ENCODE peak calls at places on chromosomes 1 and 21, in ten cellular contexts. R is osteoblast, E is cardiac fibroblast, P is epithelial cell of esophagus, D is endothelial cell, U is Calu3, N is SK-N-SH, H is esophagus squamous epithelium, Y is B cell, V is Peyer's patch. Q is an unnamed sample.

GRCh38 chr1:27602510-27603319 is 1.2 kb downstream of the AHDC1 start:
- DNase-seq in Y (peak), N (peak), P (peak), E (no peak), R (peak), V (peak), H (no peak), D (peak), U (peak), Q (no peak)

GRCh38 chr1:217924924-217925323 is 293.8 kb downstream of the SPATA17 start:
- DNase-seq in V (no peak), U (no peak), P (no peak), H (no peak), N (no peak), Y (no peak), D (peak), R (no peak), E (no peak), Q (no peak)

GRCh38 chr1:212545941-212546638 is 62.5 kb upstream of the ATF3 start:
- DNase-seq in Y (no peak), V (no peak), H (no peak), P (peak), N (no peak), D (no peak), U (no peak), R (no peak), E (peak), Q (no peak)

GRCh38 chr1:63917571-63918394 is 144.0 kb downstream of the ROR1 start:
- DNase-seq in P (peak), V (no peak), H (no peak), Y (no peak), D (peak), N (no peak), E (peak), U (peak), R (no peak), Q (no peak)

GRCh38 chr21:42471206-42471605 is 24.8 kb downstream of the RSPH1 start:
- DNase-seq in Y (no peak), D (no peak), V (no peak), E (no peak), N (no peak), H (no peak), U (no peak), R (no peak), P (no peak), Q (no peak)

GRCh38 chr1:60114735-60115318 is 41.3 kb upstream of the C1orf87 start:
- DNase-seq in V (no peak), P (no peak), U (no peak), E (no peak), D (no peak), H (no peak), Y (no peak), R (no peak), N (no peak), Q (no peak)

GRCh38 chr1:67211589-67212563 is 45.6 kb downstream of the IL23R start:
- DNase-seq in H (no peak), V (no peak), Y (no peak), P (peak), U (peak), E (peak), R (peak), N (no peak), D (peak), Q (no peak)

GRCh38 chr1:84721152-84721551 is 30.9 kb upstream of the SSX2IP start:
- DNase-seq in D (no peak), Y (no peak), H (no peak), R (peak), E (peak), P (peak), U (no peak), N (no peak), V (no peak), Q (no peak)

GRCh38 chr21:32580949-32581348 is 4.4 kb downstream of the TCP10L start:
- DNase-seq in N (no peak), U (no peak), V (no peak), D (no peak), P (no peak), Y (no peak), H (no peak), R (no peak), E (no peak), Q (no peak)

GRCh38 chr1:64514197-64514765 is 44.4 kb downstream of the CACHD1 start:
- DNase-seq in R (peak), E (peak), P (no peak), Y (no peak), V (no peak), U (no peak), H (no peak), N (no peak), D (no peak), Q (no peak)

GRCh38 chr21:44529503-44530125 is 10.4 kb downstream of the KRTAP10-1 start:
- DNase-seq in D (no peak), R (peak), P (no peak), U (no peak), N (no peak), H (no peak), E (no peak), Y (no peak), V (no peak), Q (no peak)

GRCh38 chr1:54581621-54582035 is 33.6 kb downstream of the ACOT11 start:
- DNase-seq in D (no peak), R (peak), E (peak), N (peak), V (peak), U (peak), P (peak), Y (no peak), H (peak), Q (peak)

GRCh38 chr1:201176931-201177330 is 13.7 kb upstream of the IGFN1 start:
- DNase-seq in H (no peak), R (peak), D (no peak), U (no peak), E (no peak), P (peak), Y (no peak), N (no peak), V (peak), Q (no peak)

GRCh38 chr1:109757936-109758786 is 5.6 kb downstream of the EPS8L3 start:
- DNase-seq in D (no peak), N (no peak), R (peak), U (no peak), Y (no peak), H (no peak), E (no peak), P (no peak), V (peak), Q (no peak)

GRCh38 chr1:159866905-159867304 is 4.4 kb upstream of the VSIG8 start:
- DNase-seq in U (no peak), R (no peak), N (no peak), P (no peak), E (no peak), D (no peak), V (no peak), Y (no peak), H (no peak), Q (no peak)

GRCh38 chr1:63915121-63915520 is 141.3 kb downstream of the ROR1 start:
- DNase-seq in R (no peak), Y (peak), D (peak), V (no peak), N (peak), U (no peak), E (peak), H (no peak), P (peak), Q (no peak)

GRCh38 chr1:208111646-208112200 is 132.5 kb downstream of the PLXNA2 start:
- DNase-seq in V (no peak), D (no peak), U (no peak), N (no peak), Y (no peak), R (no peak), E (no peak), P (no peak), H (no peak), Q (no peak)

GRCh38 chr1:244865028-244865371 is 657 bp upstream of the HNRNPU start:
- DNase-seq in H (peak), Y (no peak), E (no peak), P (no peak), R (peak), U (peak), V (peak), N (peak), D (peak), Q (no peak)

GRCh38 chr1:155063550-155064108 is at the start of gene EFNA4:
- DNase-seq in R (peak), P (peak), H (peak), E (peak), Y (peak), V (peak), D (peak), U (peak), N (peak), Q (no peak)

GRCh38 chr1:207049974-207050391 is 1.0 kb downstream of the YOD1 start:
- DNase-seq in U (peak), P (peak), D (no peak), V (no peak), R (no peak), E (peak), N (peak), Y (peak), H (no peak), Q (no peak)

GRCh38 chr1:119859647-119860046 is 36.7 kb downstream of the ADAM30 start:
- DNase-seq in V (no peak), H (no peak), D (no peak), U (no peak), N (no peak), R (peak), E (peak), P (peak), Y (no peak), Q (no peak)

GRCh38 chr1:119861547-119861946 is 34.8 kb downstream of the ADAM30 start:
- DNase-seq in N (no peak), H (no peak), P (no peak), Y (no peak), D (no peak), U (no peak), E (no peak), V (no peak), R (no peak), Q (no peak)

GRCh38 chr1:119868176-119868575 is 28.1 kb downstream of the ADAM30 start:
- DNase-seq in R (no peak), N (no peak), P (no peak), Y (no peak), D (no peak), H (no peak), V (no peak), E (no peak), U (no peak), Q (no peak)

GRCh38 chr1:119865607-119866006 is 30.7 kb downstream of the ADAM30 start:
- DNase-seq in D (no peak), H (no peak), N (no peak), R (no peak), E (peak), V (no peak), Y (no peak), U (no peak), P (no peak), Q (no peak)

DNA sequence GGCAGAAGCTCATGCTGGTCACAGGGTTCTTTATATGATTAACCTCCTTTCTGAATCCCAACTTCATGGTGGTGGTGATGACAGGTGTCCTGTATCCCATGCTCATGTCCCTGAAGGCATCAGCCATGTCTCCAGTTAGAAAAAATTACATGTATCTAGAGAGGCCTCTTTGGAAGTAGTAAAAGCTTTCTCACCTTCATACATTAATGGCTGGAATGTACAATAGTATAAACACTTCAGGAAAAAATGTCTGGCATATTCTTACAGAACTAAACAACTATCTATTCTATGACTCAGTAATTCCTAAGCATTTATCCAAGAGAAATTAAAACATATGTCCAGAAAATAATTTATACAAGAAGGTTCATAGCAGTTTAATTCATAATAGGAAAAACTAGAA is 34.0 kb downstream of the ADAM30 start:
- DNase-seq in N (no peak), V (no peak), R (no peak), E (no peak), H (no peak), D (no peak), Y (no peak), P (no peak), U (no peak), Q (no peak)
- TF ChIP-seq CTCF in N (no peak), V (no peak), R (no peak), E (no peak), H (no peak), D (no peak), Y (no peak), P (no peak), U (no peak), Q (no peak)

GRCh38 chr1:113216664-113217063 is 143.7 kb downstream of the LRIG2 start:
- DNase-seq in P (no peak), N (no peak), Y (no peak), H (no peak), V (no peak), R (no peak), E (no peak), U (no peak), D (no peak), Q (no peak)

GRCh38 chr1:113217447-113218208 is 144.6 kb downstream of the LRIG2 start:
- DNase-seq in H (no peak), N (peak), E (no peak), U (no peak), P (no peak), R (no peak), Y (no peak), D (no peak), V (peak), Q (no peak)

GRCh38 chr1:113223040-113223439 is 150.0 kb downstream of the LRIG2 start:
- DNase-seq in P (no peak), R (no peak), U (no peak), N (no peak), V (no peak), D (no peak), H (no peak), E (no peak), Y (no peak), Q (no peak)

GRCh38 chr1:113219828-113220227 is 146.8 kb downstream of the LRIG2 start:
- DNase-seq in V (no peak), N (no peak), P (no peak), D (no peak), Y (no peak), R (no peak), E (no peak), U (no peak), H (no peak), Q (no peak)

DNA sequence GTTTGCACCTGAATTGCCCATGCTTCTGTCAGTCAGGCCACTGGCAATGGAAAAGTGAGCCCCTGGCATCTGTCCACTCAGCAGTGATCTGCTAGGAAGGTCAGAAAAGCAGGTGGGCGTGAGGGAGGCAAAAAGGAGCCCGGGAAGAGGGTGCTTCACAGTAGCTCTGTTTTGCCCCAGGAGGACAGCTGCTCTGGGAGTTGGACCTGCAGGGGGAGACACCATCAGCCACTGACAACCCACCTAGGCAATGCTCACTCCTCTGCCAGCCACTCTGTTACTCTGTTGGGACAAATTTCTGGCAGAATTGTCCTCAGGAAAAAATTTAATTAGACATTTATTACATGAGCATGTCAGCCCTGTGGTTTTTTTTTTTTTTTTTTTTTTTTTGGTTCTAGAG is 146.4 kb downstream of the LRIG2 start:
- DNase-seq in N (peak), P (peak), Y (no peak), H (no peak), D (peak), E (no peak), U (peak), R (no peak), V (no peak), Q (no peak)
- TF ChIP-seq CTCF in N (peak), P (peak), Y (no peak), H (peak), D (no peak), E (peak), U (no peak), R (peak), V (peak), Q (no peak)

DNA sequence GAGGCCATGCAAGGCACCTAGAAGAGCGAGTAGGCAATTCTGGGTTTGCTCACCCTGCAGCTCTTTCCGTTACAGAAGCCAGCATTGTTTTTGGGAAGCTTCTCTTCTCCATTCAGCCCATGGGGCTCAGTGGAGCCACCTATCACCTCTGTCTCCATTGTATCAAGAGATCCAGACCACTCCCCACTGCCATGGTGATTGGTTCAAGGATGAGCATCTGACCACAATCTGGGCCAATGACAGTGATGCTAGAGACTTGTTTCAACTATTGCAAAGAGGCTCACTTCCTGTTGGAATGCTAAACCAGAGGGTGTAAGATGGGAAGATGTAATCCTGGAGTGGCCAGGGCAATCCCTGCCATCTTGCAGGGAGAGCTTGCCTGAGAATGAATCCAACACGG is 6.6 kb downstream of the SPATA21 start:
- DNase-seq in N (no peak), D (no peak), H (no peak), R (no peak), V (no peak), U (no peak), P (no peak), Y (no peak), E (peak), Q (no peak)
- TF ChIP-seq CTCF in N (no peak), D (no peak), H (no peak), R (no peak), V (no peak), U (no peak), P (no peak), Y (no peak), E (no peak), Q (no peak)

GRCh38 chr1:236748471-236748870 is 46.6 kb upstream of the MTR start:
- DNase-seq in R (no peak), N (no peak), D (no peak), P (no peak), E (no peak), V (no peak), Y (no peak), U (no peak), H (no peak), Q (no peak)
- TF ChIP-seq CTCF in R (peak), N (peak), D (peak), P (peak), E (peak), V (no peak), Y (no peak), U (peak), H (no peak), Q (no peak)

GRCh38 chr1:224510880-224511645 is 76.5 kb upstream of the WDR26 start:
- DNase-seq in N (no peak), R (peak), H (no peak), Y (no peak), E (no peak), D (no peak), V (no peak), P (peak), U (no peak), Q (no peak)
- TF ChIP-seq CTCF in N (no peak), R (no peak), H (no peak), Y (no peak), E (no peak), D (no peak), V (no peak), P (no peak), U (no peak), Q (no peak)

GRCh38 chr1:42990757-42991346 is 32.2 kb upstream of the SLC2A1 start:
- DNase-seq in V (no peak), N (no peak), D (no peak), U (no peak), P (no peak), Y (no peak), H (no peak), E (no peak), R (no peak), Q (no peak)
- TF ChIP-seq CTCF in V (no peak), N (no peak), D (no peak), U (no peak), P (no peak), Y (no peak), H (no peak), E (no peak), R (no peak), Q (no peak)